ENCODE peak calls at places on chromosome 2, in eight cellular contexts. O, G, A, H, Z, M, K and B are unnamed samples.

GRCh38 chr2:160409480-160409879 is 84.1 kb downstream of the RBMS1 start:
- DNase-seq in O (no peak), G (no peak), A (no peak), H (no peak), Z (no peak), M (no peak), K (no peak), B (peak)

GRCh38 chr2:190781604-190782198 is 98.9 kb upstream of the GLS start:
- DNase-seq in O (peak), G (peak), A (peak), H (no peak), Z (peak), M (peak), K (no peak), B (peak)

GRCh38 chr2:240759454-240759853 is 60.6 kb downstream of the KIF1A start:
- DNase-seq in O (no peak), G (no peak), A (peak), H (no peak), Z (no peak), M (no peak), K (no peak), B (no peak)

GRCh38 chr2:20900052-20900636 is 77.2 kb upstream of the LDAH start:
- DNase-seq in O (no peak), G (no peak), A (no peak), H (no peak), Z (no peak), M (no peak), K (no peak), B (no peak)

GRCh38 chr2:151491496-151491895 is 81.8 kb downstream of the RIF1 start:
- DNase-seq in O (no peak), G (no peak), A (no peak), H (no peak), Z (no peak), M (no peak), K (no peak), B (peak)

GRCh38 chr2:152925540-152926448 is 207.4 kb downstream of the ARL6IP6 start:
- DNase-seq in O (peak), G (peak), A (peak), H (no peak), Z (peak), M (peak), K (peak), B (peak)

GRCh38 chr2:240503375-240503774 is 54.4 kb downstream of the ANKMY1 start:
- DNase-seq in O (no peak), G (no peak), A (no peak), H (no peak), Z (no peak), M (no peak), K (no peak), B (no peak)

GRCh38 chr2:129619471-129619870 is 360.0 kb upstream of the RAB6C start:
- DNase-seq in O (no peak), G (no peak), A (no peak), H (no peak), Z (no peak), M (peak), K (no peak), B (no peak)

GRCh38 chr2:239806758-239807434 is 218.2 kb downstream of the NDUFA10 start:
- DNase-seq in O (no peak), G (no peak), A (no peak), H (peak), Z (no peak), M (no peak), K (no peak), B (no peak)

GRCh38 chr2:112944971-112945370 is 32.8 kb upstream of the IL36G start:
- DNase-seq in O (no peak), G (no peak), A (no peak), H (no peak), Z (no peak), M (no peak), K (no peak), B (no peak)

GRCh38 chr2:44060990-44061389 is 65.2 kb upstream of the LRPPRC start:
- DNase-seq in O (no peak), G (no peak), A (no peak), H (no peak), Z (no peak), M (no peak), K (no peak), B (no peak)

GRCh38 chr2:32355976-32356734 is 668 bp upstream of the BIRC6 start:
- DNase-seq in O (no peak), G (no peak), A (no peak), H (no peak), Z (no peak), M (no peak), K (no peak), B (no peak)

GRCh38 chr2:105873281-105873680 is 128.6 kb downstream of the NCK2 start:
- DNase-seq in O (no peak), G (no peak), A (no peak), H (no peak), Z (no peak), M (no peak), K (no peak), B (peak)
- H3K4me3 ChIP-seq in O (no peak), G (no peak), A (no peak), H (no peak), Z (no peak), M (no peak), K (no peak), B (no peak)

GRCh38 chr2:66523990-66524389 is 89.1 kb downstream of the MEIS1 start:
- DNase-seq in O (no peak), G (no peak), A (no peak), H (no peak), Z (no peak), M (no peak), K (no peak), B (no peak)

GRCh38 chr2:66525609-66526008 is 90.7 kb downstream of the MEIS1 start:
- DNase-seq in O (no peak), G (no peak), A (no peak), H (no peak), Z (no peak), M (no peak), K (no peak), B (no peak)

GRCh38 chr2:66526171-66526570 is 91.2 kb downstream of the MEIS1 start:
- DNase-seq in O (no peak), G (peak), A (no peak), H (no peak), Z (peak), M (peak), K (no peak), B (no peak)

GRCh38 chr2:66521459-66521858 is 86.5 kb downstream of the MEIS1 start:
- DNase-seq in O (no peak), G (no peak), A (no peak), H (no peak), Z (no peak), M (no peak), K (no peak), B (no peak)

GRCh38 chr2:66522591-66523379 is 87.9 kb downstream of the MEIS1 start:
- DNase-seq in O (no peak), G (no peak), A (no peak), H (no peak), Z (no peak), M (no peak), K (no peak), B (peak)
- H3K4me3 ChIP-seq in O (no peak), G (no peak), A (no peak), H (no peak), Z (no peak), M (no peak), K (no peak), B (no peak)

GRCh38 chr2:27079233-27080139 is 1.1 kb downstream of the EMILIN1 start:
- DNase-seq in O (no peak), G (no peak), A (no peak), H (no peak), Z (no peak), M (no peak), K (peak), B (no peak)
- H3K4me3 ChIP-seq in O (peak), G (peak), A (no peak), H (peak), Z (peak), M (no peak), K (peak), B (peak)

GRCh38 chr2:105915005-105915558 is 170.4 kb downstream of the NCK2 start:
- DNase-seq in O (no peak), G (no peak), A (peak), H (no peak), Z (no peak), M (no peak), K (no peak), B (no peak)
- H3K4me3 ChIP-seq in O (no peak), G (no peak), A (no peak), H (no peak), Z (no peak), M (no peak), K (no peak), B (no peak)

GRCh38 chr2:203019142-203019541 is 4.5 kb downstream of the NBEAL1 start:
- DNase-seq in O (no peak), G (no peak), A (no peak), H (no peak), Z (no peak), M (no peak), K (no peak), B (no peak)
- H3K4me3 ChIP-seq in O (peak), G (peak), A (no peak), H (peak), Z (peak), M (no peak), K (peak), B (peak)

GRCh38 chr2:27493948-27494283 is 1.1 kb downstream of the FNDC4 start:
- DNase-seq in O (no peak), G (no peak), A (no peak), H (no peak), Z (no peak), M (no peak), K (no peak), B (no peak)
- H3K4me3 ChIP-seq in O (peak), G (peak), A (no peak), H (peak), Z (no peak), M (no peak), K (peak), B (no peak)

GRCh38 chr2:165470351-165470750 is 853 bp downstream of the CSRNP3 start:
- DNase-seq in O (no peak), G (no peak), A (no peak), H (no peak), Z (no peak), M (no peak), K (no peak), B (no peak)
- H3K4me3 ChIP-seq in O (no peak), G (peak), A (no peak), H (peak), Z (peak), M (peak), K (peak), B (peak)